ENCODE peak calls at places on chromosomes 16 and 17, in four cellular contexts. C, X, V and W are unnamed samples.
A peak's percentile ranks its signal among the peaks of the same experiment; 100 is the strongest.

GRCh38 chr17:57670769-57671545 is 74.1 kb downstream of the CCDC182 start:
- DNase-seq in C (no peak), X (no peak), V (peak; percentile 24), W (no peak)

GRCh38 chr17:12078791-12079190 is 58.1 kb downstream of the MAP2K4 start:
- DNase-seq in C (peak; percentile 33), X (no peak), V (peak; percentile 73), W (no peak)

GRCh38 chr17:67942810-67943209 is 53.5 kb downstream of the C17orf58 start:
- DNase-seq in C (peak; percentile 36), X (no peak), V (peak; percentile 42), W (no peak)

GRCh38 chr17:81608605-81609004 is 28.3 kb downstream of the NPLOC4 start:
- DNase-seq in C (peak; percentile 90), X (no peak), V (no peak), W (no peak)

GRCh38 chr16:1167276-1168107 is 14.6 kb downstream of the CACNA1H start:
- DNase-seq in C (no peak), X (peak; percentile 95), V (no peak), W (peak; percentile 68)

GRCh38 chr16:13684819-13685218 is 235.1 kb upstream of the ERCC4 start:
- DNase-seq in C (no peak), X (no peak), V (no peak), W (no peak)

GRCh38 chr16:1700246-1700645 is 5.7 kb upstream of the MAPK8IP3 start:
- DNase-seq in C (no peak), X (no peak), V (no peak), W (no peak)

GRCh38 chr17:63185420-63185819 is 219.4 kb downstream of the TANC2 start:
- DNase-seq in C (no peak), X (no peak), V (peak; percentile 11), W (no peak)

GRCh38 chr16:50309527-50310307 is 43.4 kb downstream of the ADCY7 start:
- DNase-seq in C (no peak), X (no peak), V (no peak), W (no peak)

GRCh38 chr16:65070831-65071230 is 51.0 kb downstream of the CDH11 start:
- DNase-seq in C (peak; percentile 14), X (no peak), V (peak; percentile 80), W (no peak)

GRCh38 chr17:75488693-75489510 is 26.4 kb downstream of the CASKIN2 start:
- DNase-seq in C (no peak), X (no peak), V (no peak), W (no peak)

GRCh38 chr17:42403150-42403549 is 14.9 kb upstream of the STAT3 start:
- DNase-seq in C (no peak), X (peak; percentile 68), V (no peak), W (no peak)

GRCh38 chr17:9986754-9987382 is 81.8 kb upstream of the RCVRN start:
- DNase-seq in C (no peak), X (no peak), V (no peak), W (no peak)

GRCh38 chr17:63595132-63595531 is 5.6 kb upstream of the TACO1 start:
- DNase-seq in C (no peak), X (no peak), V (no peak), W (no peak)

GRCh38 chr16:58086381-58087208 is 42.6 kb downstream of the CFAP20 start:
- DNase-seq in C (peak; percentile 81), X (no peak), V (no peak), W (peak; percentile 74)

GRCh38 chr17:65434251-65434650 is 127.2 kb downstream of the AXIN2 start:
- DNase-seq in C (no peak), X (no peak), V (no peak), W (no peak)

GRCh38 chr17:72111374-72111773 is 9.4 kb upstream of the SOX9 start:
- DNase-seq in C (no peak), X (peak; percentile 37), V (no peak), W (no peak)

GRCh38 chr17:50871369-50871768 is 5.2 kb upstream of the TOB1 start:
- DNase-seq in C (no peak), X (no peak), V (no peak), W (no peak)

GRCh38 chr16:1539720-1540555 is 6.5 kb downstream of the TMEM204 start:
- DNase-seq in C (no peak), X (no peak), V (no peak), W (no peak)

GRCh38 chr17:73240561-73240960 is 21.1 kb downstream of the CPSF4L start:
- DNase-seq in C (peak; percentile 69), X (no peak), V (no peak), W (no peak)

GRCh38 chr17:79217473-79218135 is 143.0 kb downstream of the ENGASE start:
- DNase-seq in C (no peak), X (no peak), V (no peak), W (no peak)

GRCh38 chr16:81315271-81316175 is 761 bp downstream of the GAN start:
- DNase-seq in C (peak; percentile 57), X (peak; percentile 45), V (peak; percentile 69), W (no peak)

GRCh38 chr17:28716740-28717577 is 709 bp downstream of the RAB34 start:
- DNase-seq in C (peak; percentile 56), X (peak; percentile 78), V (peak; percentile 67), W (no peak)

GRCh38 chr16:75471723-75472634 is 7.5 kb upstream of the TMEM170A start:
- DNase-seq in C (peak; percentile 80), X (peak; percentile 69), V (peak; percentile 78), W (peak; percentile 46)

GRCh38 chr17:19938736-19939135 is 38.9 kb downstream of the AKAP10 start:
- DNase-seq in C (no peak), X (no peak), V (no peak), W (no peak)

GRCh38 chr17:74532115-74532514 is 840 bp upstream of the CD300LB start:
- DNase-seq in C (peak; percentile 43), X (no peak), V (no peak), W (no peak)

GRCh38 chr16:31386157-31386984 is 6.8 kb upstream of the ITGAD start:
- DNase-seq in C (peak; percentile 95), X (no peak), V (peak; percentile 65), W (no peak)

GRCh38 chr17:51672058-51672457 is 411.7 kb downstream of the UTP18 start:
- DNase-seq in C (no peak), X (no peak), V (no peak), W (no peak)

GRCh38 chr17:43790311-43790940 is 10.2 kb downstream of the CFAP97D1 start:
- DNase-seq in C (no peak), X (no peak), V (no peak), W (no peak)

GRCh38 chr17:43517615-43518386 is 28.3 kb downstream of the ETV4 start:
- DNase-seq in C (no peak), X (no peak), V (peak; percentile 70), W (no peak)

GRCh38 chr16:4511441-4512082 is 27.0 kb downstream of the CDIP1 start:
- DNase-seq in C (peak; percentile 41), X (peak; percentile 78), V (peak; percentile 56), W (peak; percentile 23)

GRCh38 chr17:52106638-52107261 is 51.8 kb downstream of the CA10 start:
- DNase-seq in C (peak; percentile 72), X (peak; percentile 67), V (peak; percentile 68), W (peak; percentile 3)

GRCh38 chr16:49701867-49702494 is 153.9 kb downstream of the ZNF423 start:
- DNase-seq in C (no peak), X (peak; percentile 90), V (no peak), W (no peak)

GRCh38 chr16:28883221-28883996 is 5.1 kb downstream of the ATP2A1 start:
- DNase-seq in C (no peak), X (no peak), V (no peak), W (no peak)

GRCh38 chr16:81807767-81808166 is 28.7 kb downstream of the PLCG2 start:
- DNase-seq in C (no peak), X (no peak), V (no peak), W (no peak)